ENCODE peak calls at places on chromosomes 3 and 15, in ten cellular contexts. One of them, this sample, is unnamed.

GRCh38 chr3:105394177-105394576 is 27.5 kb downstream of the ALCAM start:
- DNase-seq in uterus: no peak
- DNase-seq in stomach: no peak
- DNase-seq in body of pancreas: no peak
- DNase-seq in tibial nerve: no peak
- DNase-seq in heart left ventricle: no peak
- DNase-seq in A549: no peak
- DNase-seq in sigmoid colon: no peak
- DNase-seq in IMR-90: no peak
- DNase-seq in HepG2: no peak
- DNase-seq in this sample: no peak

GRCh38 chr3:50154840-50155490 is at the start of gene SEMA3F:
- DNase-seq in A549: peak
- DNase-seq in body of pancreas: peak
- DNase-seq in stomach: peak
- DNase-seq in tibial nerve: no peak
- DNase-seq in uterus: peak
- DNase-seq in heart left ventricle: peak
- DNase-seq in IMR-90: peak
- DNase-seq in sigmoid colon: peak
- DNase-seq in HepG2: peak
- DNase-seq in this sample: no peak

GRCh38 chr15:58273104-58273503 is 134.9 kb downstream of the AQP9 start:
- DNase-seq in A549: no peak
- DNase-seq in body of pancreas: no peak
- DNase-seq in tibial nerve: no peak
- DNase-seq in stomach: no peak
- DNase-seq in IMR-90: no peak
- DNase-seq in heart left ventricle: no peak
- DNase-seq in HepG2: no peak
- DNase-seq in uterus: no peak
- DNase-seq in sigmoid colon: no peak
- DNase-seq in this sample: no peak

GRCh38 chr3:131231710-131232348 is 149.7 kb upstream of the NUDT16 start:
- DNase-seq in stomach: no peak
- DNase-seq in A549: no peak
- DNase-seq in HepG2: peak
- DNase-seq in tibial nerve: no peak
- DNase-seq in uterus: no peak
- DNase-seq in body of pancreas: no peak
- DNase-seq in heart left ventricle: no peak
- DNase-seq in sigmoid colon: no peak
- DNase-seq in IMR-90: no peak
- DNase-seq in this sample: no peak

GRCh38 chr15:70778258-70779076 is 15.1 kb upstream of the UACA start:
- DNase-seq in stomach: no peak
- DNase-seq in heart left ventricle: no peak
- DNase-seq in tibial nerve: no peak
- DNase-seq in IMR-90: peak
- DNase-seq in A549: peak
- DNase-seq in sigmoid colon: no peak
- DNase-seq in HepG2: no peak
- DNase-seq in body of pancreas: no peak
- DNase-seq in uterus: no peak
- DNase-seq in this sample: no peak

GRCh38 chr3:8888296-8888915 is 74.9 kb downstream of the RAD18 start:
- DNase-seq in body of pancreas: no peak
- DNase-seq in stomach: no peak
- DNase-seq in IMR-90: peak
- DNase-seq in sigmoid colon: no peak
- DNase-seq in tibial nerve: no peak
- DNase-seq in uterus: no peak
- DNase-seq in A549: no peak
- DNase-seq in heart left ventricle: no peak
- DNase-seq in HepG2: no peak
- DNase-seq in this sample: no peak

GRCh38 chr3:126568776-126569342 is 10.1 kb upstream of the C3orf22 start:
- DNase-seq in tibial nerve: no peak
- DNase-seq in body of pancreas: no peak
- DNase-seq in uterus: no peak
- DNase-seq in heart left ventricle: peak
- DNase-seq in IMR-90: no peak
- DNase-seq in stomach: no peak
- DNase-seq in sigmoid colon: no peak
- DNase-seq in HepG2: no peak
- DNase-seq in A549: no peak
- DNase-seq in this sample: no peak

GRCh38 chr3:112734171-112734570 is 93.2 kb upstream of the CCDC80 start:
- DNase-seq in stomach: no peak
- DNase-seq in HepG2: no peak
- DNase-seq in body of pancreas: no peak
- DNase-seq in tibial nerve: no peak
- DNase-seq in heart left ventricle: no peak
- DNase-seq in sigmoid colon: no peak
- DNase-seq in A549: no peak
- DNase-seq in IMR-90: peak
- DNase-seq in uterus: no peak
- DNase-seq in this sample: no peak

GRCh38 chr15:83300826-83301225 is 16.4 kb upstream of the BNC1 start:
- DNase-seq in tibial nerve: no peak
- DNase-seq in HepG2: no peak
- DNase-seq in sigmoid colon: no peak
- DNase-seq in uterus: no peak
- DNase-seq in stomach: no peak
- DNase-seq in IMR-90: peak
- DNase-seq in A549: no peak
- DNase-seq in heart left ventricle: no peak
- DNase-seq in body of pancreas: no peak
- DNase-seq in this sample: no peak

GRCh38 chr3:126464494-126464893 is 11.2 kb downstream of the ZXDC start:
- DNase-seq in A549: no peak
- DNase-seq in uterus: no peak
- DNase-seq in tibial nerve: no peak
- DNase-seq in HepG2: no peak
- DNase-seq in sigmoid colon: peak
- DNase-seq in body of pancreas: no peak
- DNase-seq in IMR-90: no peak
- DNase-seq in stomach: no peak
- DNase-seq in heart left ventricle: no peak
- DNase-seq in this sample: peak

GRCh38 chr3:18295171-18295920 is 129.8 kb downstream of the SATB1 start:
- DNase-seq in HepG2: peak
- DNase-seq in body of pancreas: peak
- DNase-seq in tibial nerve: no peak
- DNase-seq in A549: peak
- DNase-seq in sigmoid colon: no peak
- DNase-seq in uterus: no peak
- DNase-seq in stomach: peak
- DNase-seq in heart left ventricle: peak
- DNase-seq in IMR-90: peak
- DNase-seq in this sample: peak

GRCh38 chr3:48563382-48563918 is at the start of gene UCN2:
- DNase-seq in IMR-90: peak
- DNase-seq in sigmoid colon: no peak
- DNase-seq in body of pancreas: no peak
- DNase-seq in uterus: no peak
- DNase-seq in heart left ventricle: no peak
- DNase-seq in stomach: no peak
- DNase-seq in tibial nerve: no peak
- DNase-seq in HepG2: no peak
- DNase-seq in A549: no peak
- DNase-seq in this sample: no peak

GRCh38 chr3:186515115-186515514 is 29.1 kb downstream of the CRYGS start:
- DNase-seq in HepG2: no peak
- DNase-seq in tibial nerve: no peak
- DNase-seq in heart left ventricle: no peak
- DNase-seq in uterus: no peak
- DNase-seq in A549: no peak
- DNase-seq in sigmoid colon: no peak
- DNase-seq in stomach: no peak
- DNase-seq in body of pancreas: no peak
- DNase-seq in IMR-90: no peak
- DNase-seq in this sample: no peak

GRCh38 chr3:115146418-115147328 is at the start of gene ZBTB20:
- DNase-seq in uterus: peak
- DNase-seq in A549: peak
- DNase-seq in body of pancreas: peak
- DNase-seq in heart left ventricle: peak
- DNase-seq in sigmoid colon: peak
- DNase-seq in stomach: peak
- DNase-seq in tibial nerve: peak
- DNase-seq in IMR-90: peak
- DNase-seq in HepG2: peak
- DNase-seq in this sample: peak
- TF ChIP-seq POLR2A in uterus: peak
- TF ChIP-seq POLR2A in A549: peak
- TF ChIP-seq POLR2A in body of pancreas: peak
- TF ChIP-seq POLR2A in heart left ventricle: peak
- TF ChIP-seq POLR2A in sigmoid colon: peak
- TF ChIP-seq POLR2A in stomach: no peak
- TF ChIP-seq POLR2A in tibial nerve: peak
- TF ChIP-seq POLR2A in IMR-90: peak
- TF ChIP-seq POLR2A in HepG2: peak
- TF ChIP-seq POLR2A in this sample: no peak

GRCh38 chr15:95538693-95539092 is 791.8 kb upstream of the NR2F2 start:
- DNase-seq in tibial nerve: no peak
- DNase-seq in HepG2: no peak
- DNase-seq in heart left ventricle: no peak
- DNase-seq in body of pancreas: no peak
- DNase-seq in A549: no peak
- DNase-seq in sigmoid colon: no peak
- DNase-seq in stomach: no peak
- DNase-seq in IMR-90: no peak
- DNase-seq in uterus: no peak
- DNase-seq in this sample: no peak

DNA sequence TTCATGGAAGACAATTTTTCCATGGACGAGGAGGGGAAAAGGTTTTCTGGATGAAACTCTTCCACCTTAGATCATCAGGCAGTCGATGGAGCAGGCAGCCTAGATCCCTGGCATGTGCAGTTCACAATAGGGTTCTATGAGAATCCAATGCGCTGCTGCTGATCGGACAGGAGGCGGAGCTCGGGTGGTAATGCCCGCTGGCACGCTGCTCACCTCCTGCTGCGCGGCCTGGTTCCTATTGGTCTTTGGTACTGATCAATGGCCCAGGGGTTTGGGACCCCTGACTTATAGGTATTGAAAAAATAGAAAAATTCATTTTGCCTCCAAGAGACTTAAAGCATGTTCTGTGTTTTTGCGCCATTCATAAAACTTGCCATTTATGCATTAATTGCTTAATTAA is 793.9 kb upstream of the NR2F2 start:
- DNase-seq in tibial nerve: no peak
- DNase-seq in A549: no peak
- DNase-seq in HepG2: no peak
- DNase-seq in stomach: no peak
- DNase-seq in heart left ventricle: no peak
- DNase-seq in sigmoid colon: no peak
- DNase-seq in uterus: no peak
- DNase-seq in body of pancreas: no peak
- DNase-seq in IMR-90: no peak
- DNase-seq in this sample: no peak
- H3K4me3 ChIP-seq in tibial nerve: no peak
- H3K4me3 ChIP-seq in A549: no peak
- H3K4me3 ChIP-seq in HepG2: no peak
- H3K4me3 ChIP-seq in stomach: no peak
- H3K4me3 ChIP-seq in heart left ventricle: no peak
- H3K4me3 ChIP-seq in sigmoid colon: no peak
- H3K4me3 ChIP-seq in uterus: no peak
- H3K4me3 ChIP-seq in body of pancreas: no peak
- H3K4me3 ChIP-seq in IMR-90: no peak
- H3K4me3 ChIP-seq in this sample: no peak

DNA sequence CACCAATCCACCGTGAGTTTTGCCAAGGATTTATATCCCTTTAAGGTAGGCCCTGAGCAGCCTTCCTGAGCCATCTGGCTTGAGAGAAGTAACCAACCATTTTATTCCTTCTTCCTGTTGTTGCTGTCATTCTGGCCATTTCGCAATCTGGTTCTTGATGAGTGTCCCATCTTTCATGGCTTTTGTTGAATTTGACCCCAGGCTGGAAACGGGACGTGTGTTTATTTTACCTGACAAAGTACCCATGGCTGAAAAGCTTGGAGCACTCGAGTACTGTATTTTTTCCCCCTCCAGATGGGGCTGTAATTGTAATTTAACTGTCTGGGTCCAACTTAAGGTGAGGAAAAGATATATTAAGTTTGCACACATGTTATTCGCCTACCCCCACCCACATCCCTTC is 173.4 kb downstream of the WNT5A start:
- DNase-seq in uterus: no peak
- DNase-seq in sigmoid colon: no peak
- DNase-seq in stomach: no peak
- DNase-seq in tibial nerve: no peak
- DNase-seq in A549: no peak
- DNase-seq in heart left ventricle: no peak
- DNase-seq in IMR-90: no peak
- DNase-seq in HepG2: no peak
- DNase-seq in body of pancreas: no peak
- DNase-seq in this sample: no peak
- TF ChIP-seq POLR2A in uterus: no peak
- TF ChIP-seq POLR2A in sigmoid colon: no peak
- TF ChIP-seq POLR2A in stomach: no peak
- TF ChIP-seq POLR2A in tibial nerve: no peak
- TF ChIP-seq POLR2A in A549: no peak
- TF ChIP-seq POLR2A in heart left ventricle: no peak
- TF ChIP-seq POLR2A in IMR-90: no peak
- TF ChIP-seq POLR2A in HepG2: no peak
- TF ChIP-seq POLR2A in body of pancreas: no peak
- TF ChIP-seq POLR2A in this sample: no peak

GRCh38 chr3:147409143-147410121 is at the start of gene ZIC1:
- DNase-seq in IMR-90: no peak
- DNase-seq in tibial nerve: no peak
- DNase-seq in HepG2: no peak
- DNase-seq in body of pancreas: no peak
- DNase-seq in heart left ventricle: no peak
- DNase-seq in A549: no peak
- DNase-seq in stomach: no peak
- DNase-seq in uterus: no peak
- DNase-seq in sigmoid colon: no peak
- DNase-seq in this sample: no peak

GRCh38 chr3:147410126-147410517 is 957 bp downstream of the ZIC1 start:
- DNase-seq in body of pancreas: no peak
- DNase-seq in A549: no peak
- DNase-seq in tibial nerve: no peak
- DNase-seq in IMR-90: no peak
- DNase-seq in sigmoid colon: no peak
- DNase-seq in uterus: no peak
- DNase-seq in stomach: no peak
- DNase-seq in HepG2: no peak
- DNase-seq in heart left ventricle: no peak
- DNase-seq in this sample: peak

GRCh38 chr3:147411777-147412176 is 2.6 kb downstream of the ZIC1 start:
- DNase-seq in HepG2: no peak
- DNase-seq in sigmoid colon: no peak
- DNase-seq in A549: no peak
- DNase-seq in stomach: no peak
- DNase-seq in body of pancreas: no peak
- DNase-seq in heart left ventricle: no peak
- DNase-seq in tibial nerve: no peak
- DNase-seq in IMR-90: no peak
- DNase-seq in uterus: no peak
- DNase-seq in this sample: peak

GRCh38 chr3:147411235-147411607 is 2.1 kb downstream of the ZIC1 start:
- DNase-seq in IMR-90: peak
- DNase-seq in body of pancreas: no peak
- DNase-seq in heart left ventricle: no peak
- DNase-seq in stomach: no peak
- DNase-seq in tibial nerve: no peak
- DNase-seq in uterus: no peak
- DNase-seq in sigmoid colon: no peak
- DNase-seq in HepG2: no peak
- DNase-seq in A549: no peak
- DNase-seq in this sample: no peak

GRCh38 chr3:147410518-147411234 is 1.5 kb downstream of the ZIC1 start:
- DNase-seq in stomach: no peak
- DNase-seq in uterus: no peak
- DNase-seq in HepG2: no peak
- DNase-seq in sigmoid colon: no peak
- DNase-seq in body of pancreas: no peak
- DNase-seq in IMR-90: peak
- DNase-seq in heart left ventricle: no peak
- DNase-seq in A549: no peak
- DNase-seq in tibial nerve: no peak
- DNase-seq in this sample: no peak
- H3K4me3 ChIP-seq in stomach: peak
- H3K4me3 ChIP-seq in uterus: no peak
- H3K4me3 ChIP-seq in HepG2: no peak
- H3K4me3 ChIP-seq in sigmoid colon: peak
- H3K4me3 ChIP-seq in body of pancreas: no peak
- H3K4me3 ChIP-seq in IMR-90: peak
- H3K4me3 ChIP-seq in heart left ventricle: peak
- H3K4me3 ChIP-seq in A549: peak
- H3K4me3 ChIP-seq in tibial nerve: peak
- H3K4me3 ChIP-seq in this sample: peak

This sample was measured in lower leg skin.